ENCODE peak calls at places on chromosomes 7 and 10, in nine cellular contexts. R is OCI-LY7, T is kidney epithelial cell, L is osteoblast, X is RWPE1, G is MCF 10A, M is GM13976, E is AG10803, U is brain microvascular endothelial cell. V is an unnamed sample.

GRCh38 chr10:49666685-49667084 is 12.8 kb upstream of the C10orf53 start:
- DNase-seq in R (no peak), T (no peak), L (no peak), X (no peak), G (no peak), M (no peak), E (no peak), U (no peak), V (no peak)

GRCh38 chr7:123034106-123034505 is 38.6 kb upstream of the TAS2R16 start:
- DNase-seq in R (no peak), T (no peak), L (no peak), X (no peak), G (no peak), M (no peak), E (no peak), U (no peak), V (no peak)

GRCh38 chr10:128087146-128087883 is 38.9 kb downstream of the MKI67 start:
- DNase-seq in R (no peak), T (no peak), L (no peak), X (no peak), G (no peak), M (no peak), E (peak), U (no peak), V (no peak)

GRCh38 chr10:84994722-84995121 is 666.3 kb downstream of the CCSER2 start:
- DNase-seq in R (no peak), T (no peak), L (no peak), X (no peak), G (no peak), M (no peak), E (no peak), U (no peak), V (no peak)

GRCh38 chr10:60569681-60570080 is 180.0 kb upstream of the ANK3 start:
- DNase-seq in R (no peak), T (no peak), L (no peak), X (no peak), G (no peak), M (no peak), E (no peak), U (no peak), V (no peak)

GRCh38 chr7:6533893-6534804 is 17.1 kb downstream of the GRID2IP start:
- DNase-seq in R (no peak), T (no peak), L (peak), X (no peak), G (no peak), M (no peak), E (no peak), U (no peak), V (no peak)

GRCh38 chr10:59622320-59622901 is 87.2 kb downstream of the SLC16A9 start:
- DNase-seq in R (peak), T (no peak), L (peak), X (peak), G (peak), M (peak), E (peak), U (peak), V (no peak)

GRCh38 chr7:87797798-87798403 is 78.3 kb downstream of the SLC25A40 start:
- DNase-seq in R (peak), T (peak), L (peak), X (peak), G (peak), M (peak), E (peak), U (peak), V (no peak)

GRCh38 chr7:75624134-75624832 is 114.5 kb downstream of the HIP1 start:
- DNase-seq in R (peak), T (no peak), L (no peak), X (no peak), G (peak), M (no peak), E (peak), U (no peak), V (peak)

GRCh38 chr10:21496285-21497176 is 29.0 kb downstream of the SKIDA1 start:
- DNase-seq in R (peak), T (no peak), L (peak), X (peak), G (peak), M (peak), E (peak), U (no peak), V (no peak)
- TF ChIP-seq CTCF in R (peak), T (peak), L (peak), X (peak), G (peak), M (peak), E (peak), U (peak), V (no peak)

GRCh38 chr10:79072994-79073654 is 4.4 kb downstream of the ZMIZ1 start:
- DNase-seq in R (no peak), T (no peak), L (peak), X (no peak), G (no peak), M (no peak), E (no peak), U (no peak), V (no peak)
- TF ChIP-seq CTCF in R (peak), T (peak), L (peak), X (no peak), G (no peak), M (no peak), E (peak), U (peak), V (no peak)

GRCh38 chr7:121774563-121774962 is 98.4 kb upstream of the PTPRZ1 start:
- DNase-seq in R (no peak), T (no peak), L (peak), X (no peak), G (no peak), M (no peak), E (no peak), U (no peak), V (no peak)
- TF ChIP-seq CTCF in R (no peak), T (no peak), L (no peak), X (no peak), G (no peak), M (no peak), E (no peak), U (no peak), V (no peak)

DNA sequence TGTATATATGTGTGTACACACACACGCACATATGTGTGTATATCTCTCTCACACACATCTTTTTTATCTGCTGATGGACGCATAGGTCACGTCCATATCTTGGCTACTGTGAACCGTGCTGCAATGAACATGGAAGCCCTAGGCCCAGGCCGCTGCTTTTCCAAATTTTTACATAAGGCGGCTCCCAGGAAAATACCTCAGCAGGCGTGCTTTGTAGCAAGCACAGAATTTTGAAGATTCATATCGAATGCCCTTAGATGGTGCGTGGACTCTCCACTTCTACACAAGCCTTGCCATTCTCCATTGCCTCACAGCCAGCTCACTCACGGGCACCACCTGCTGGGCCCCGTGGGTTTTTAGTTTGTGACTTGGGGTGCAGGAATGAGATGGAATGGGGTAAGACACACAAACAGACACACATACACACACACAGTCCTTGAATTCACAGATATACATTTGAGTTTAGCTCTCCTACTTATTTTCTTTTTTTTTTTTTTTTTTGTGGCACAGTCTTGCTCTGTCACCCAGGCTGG is 57.9 kb upstream of the RNF32 start:
- DNase-seq in R (no peak), T (no peak), L (no peak), X (no peak), G (no peak), M (no peak), E (no peak), U (no peak), V (no peak)
- TF ChIP-seq CTCF in R (peak), T (no peak), L (no peak), X (no peak), G (no peak), M (no peak), E (no peak), U (no peak), V (no peak)

GRCh38 chr10:43960981-43961380 is 312.3 kb upstream of the ZNF32 start:
- DNase-seq in R (no peak), T (no peak), L (no peak), X (no peak), G (no peak), M (no peak), E (no peak), U (no peak), V (no peak)
- TF ChIP-seq CTCF in R (no peak), T (no peak), L (no peak), X (no peak), G (no peak), M (no peak), E (no peak), U (no peak), V (no peak)

DNA sequence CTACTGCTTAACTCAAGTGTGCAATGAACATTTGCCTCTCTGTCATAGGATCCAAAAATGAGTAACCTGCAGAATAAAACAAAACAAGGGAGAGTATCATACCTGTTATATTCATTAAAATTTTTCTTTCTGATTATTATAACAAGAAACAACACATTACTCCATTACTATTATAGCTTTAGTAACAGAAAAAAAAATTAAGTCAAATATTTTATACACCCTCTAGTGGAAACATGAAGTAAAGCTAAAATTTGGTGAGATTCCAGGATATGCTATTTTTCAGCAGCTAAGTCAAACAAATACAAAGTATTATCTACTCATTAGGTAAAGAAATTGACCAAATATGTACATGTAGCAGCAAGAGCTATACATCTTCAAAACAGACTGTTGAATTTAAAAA is 56.3 kb downstream of the PDZD8 start:
- DNase-seq in R (no peak), T (no peak), L (no peak), X (peak), G (no peak), M (no peak), E (peak), U (no peak), V (no peak)
- TF ChIP-seq CTCF in R (peak), T (peak), L (peak), X (peak), G (peak), M (no peak), E (peak), U (peak), V (peak)

GRCh38 chr10:26858707-26859034 is 2.1 kb downstream of the ABI1 start:
- DNase-seq in R (peak), T (no peak), L (no peak), X (peak), G (peak), M (no peak), E (no peak), U (no peak), V (no peak)

GRCh38 chr10:26861326-26861998 is 704 bp upstream of the ABI1 start:
- DNase-seq in R (no peak), T (no peak), L (no peak), X (no peak), G (no peak), M (no peak), E (no peak), U (no peak), V (no peak)

GRCh38 chr10:26859241-26860025 is 1.3 kb downstream of the ABI1 start:
- DNase-seq in R (no peak), T (no peak), L (no peak), X (no peak), G (peak), M (no peak), E (peak), U (no peak), V (no peak)

GRCh38 chr10:26860026-26860541 is 674 bp downstream of the ABI1 start:
- DNase-seq in R (peak), T (peak), L (peak), X (peak), G (peak), M (peak), E (peak), U (peak), V (peak)

DNA sequence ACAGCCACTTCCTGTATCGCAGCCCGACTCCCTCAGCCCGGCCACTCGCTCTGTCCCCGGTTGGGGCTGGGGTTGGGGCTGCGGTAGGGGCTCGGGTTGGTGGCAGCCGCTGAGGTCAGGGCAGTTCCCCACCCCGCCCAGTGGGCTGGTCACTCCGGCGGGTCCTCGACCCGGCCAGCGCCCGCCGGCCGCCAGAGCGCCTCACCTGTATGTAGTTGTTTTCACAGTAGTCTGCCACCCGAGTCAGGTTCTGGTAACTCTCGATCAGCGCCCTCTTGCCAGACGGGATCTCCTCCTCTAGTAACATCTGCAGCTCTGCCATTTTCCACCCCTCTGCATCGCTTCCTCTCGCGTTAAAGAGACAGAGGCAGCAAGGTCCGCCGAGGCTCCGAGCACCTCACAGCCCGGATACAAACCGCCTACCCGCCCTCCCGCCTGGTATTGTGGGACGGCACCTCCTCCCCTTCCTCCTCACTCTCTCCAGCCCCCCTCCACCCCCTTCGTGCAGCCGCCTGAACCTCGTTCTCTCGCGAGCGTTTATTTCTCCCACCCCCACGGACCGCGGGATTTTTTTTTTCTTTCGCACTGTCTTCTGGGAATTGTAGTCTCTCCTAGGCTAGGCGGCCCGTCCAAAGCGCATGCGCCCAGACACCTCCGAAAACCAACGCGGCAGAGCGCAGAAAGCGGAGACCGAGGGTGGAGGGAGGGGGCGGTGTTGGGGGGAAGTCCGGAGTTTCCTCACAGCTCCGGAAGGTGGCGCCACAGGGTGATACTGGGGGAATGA is at the start of gene ABI1:
- DNase-seq in R (peak), T (peak), L (peak), X (peak), G (peak), M (peak), E (peak), U (peak), V (peak)
- TF ChIP-seq CTCF in R (no peak), T (peak), L (no peak), X (peak), G (no peak), M (peak), E (peak), U (peak), V (no peak)

GRCh38 chr10:69936091-69936490 is 116.6 kb upstream of the MACROH2A2 start:
- DNase-seq in R (peak), T (no peak), L (peak), X (no peak), G (no peak), M (peak), E (no peak), U (no peak), V (no peak)
- TF ChIP-seq CTCF in R (peak), T (no peak), L (peak), X (no peak), G (no peak), M (peak), E (peak), U (peak), V (peak)

DNA sequence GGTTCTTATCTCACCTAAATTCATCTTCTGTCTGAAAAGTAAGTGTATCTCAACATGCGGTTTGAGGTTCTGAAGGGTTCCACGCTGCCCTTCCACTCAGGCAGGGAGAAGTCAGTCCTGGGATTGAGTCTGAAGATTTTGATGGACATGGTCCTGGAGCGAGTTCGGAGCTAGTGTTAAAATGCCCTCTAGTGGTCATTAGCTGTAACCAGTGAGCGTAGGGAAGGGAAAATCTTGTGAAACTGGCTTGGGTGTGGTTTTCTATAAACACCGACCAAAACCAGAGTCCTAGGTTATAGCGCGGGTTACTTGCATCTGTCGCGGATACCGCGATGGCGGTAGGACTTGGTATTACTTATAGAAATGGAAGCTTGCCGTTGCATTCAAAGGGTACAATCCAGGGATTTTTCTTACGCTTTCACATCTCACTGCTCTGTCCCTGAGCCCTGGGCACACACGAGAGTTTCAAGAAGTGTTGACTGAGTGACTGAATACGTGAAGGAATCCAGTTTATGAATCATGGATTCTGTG is 348.2 kb upstream of the C7orf33 start:
- DNase-seq in R (peak), T (peak), L (no peak), X (peak), G (peak), M (peak), E (peak), U (peak), V (no peak)
- TF ChIP-seq CTCF in R (peak), T (peak), L (peak), X (peak), G (peak), M (peak), E (peak), U (peak), V (peak)

V was measured in CD14-positive monocyte.